ENCODE peak calls at places on chromosomes 7 and 10, in seven cellular contexts. One of them, this sample, is unnamed.

GRCh38 chr7:66640802-66641525 is 12.3 kb downstream of the KCTD7 start:
- DNase-seq in small intestine: peak; percentile 93
- DNase-seq in HCT116: no peak
- DNase-seq in A549: no peak
- DNase-seq in AG04450: no peak
- DNase-seq in SJSA1: no peak
- DNase-seq in aorta: no peak
- DNase-seq in this sample: no peak

GRCh38 chr7:151122276-151122675 is 36.0 kb downstream of the AGAP3 start:
- DNase-seq in small intestine: no peak
- DNase-seq in HCT116: no peak
- DNase-seq in A549: no peak
- DNase-seq in AG04450: no peak
- DNase-seq in SJSA1: no peak
- DNase-seq in aorta: no peak
- DNase-seq in this sample: no peak

GRCh38 chr7:139767561-139767982 is 10.2 kb downstream of the HIPK2 start:
- DNase-seq in small intestine: peak; percentile 23
- DNase-seq in HCT116: no peak
- DNase-seq in A549: no peak
- DNase-seq in AG04450: no peak
- DNase-seq in SJSA1: no peak
- DNase-seq in aorta: no peak
- DNase-seq in this sample: peak; percentile 46

GRCh38 chr10:3807221-3807927 is 22.4 kb upstream of the KLF6 start:
- DNase-seq in small intestine: no peak
- DNase-seq in HCT116: no peak
- DNase-seq in A549: no peak
- DNase-seq in AG04450: no peak
- DNase-seq in SJSA1: no peak
- DNase-seq in aorta: no peak
- DNase-seq in this sample: no peak

GRCh38 chr10:62811159-62811875 is 4.8 kb downstream of the EGR2 start:
- DNase-seq in small intestine: no peak
- DNase-seq in HCT116: no peak
- DNase-seq in A549: no peak
- DNase-seq in AG04450: no peak
- DNase-seq in SJSA1: no peak
- DNase-seq in aorta: no peak
- DNase-seq in this sample: no peak

GRCh38 chr10:15313844-15314243 is 57.2 kb downstream of the FAM171A1 start:
- DNase-seq in small intestine: peak; percentile 58
- DNase-seq in HCT116: no peak
- DNase-seq in A549: no peak
- DNase-seq in AG04450: no peak
- DNase-seq in SJSA1: no peak
- DNase-seq in aorta: no peak
- DNase-seq in this sample: peak; percentile 45

GRCh38 chr7:21076054-21076453 is 289.4 kb upstream of the SP8 start:
- DNase-seq in small intestine: peak; percentile 25
- DNase-seq in HCT116: no peak
- DNase-seq in A549: no peak
- DNase-seq in AG04450: no peak
- DNase-seq in SJSA1: no peak
- DNase-seq in aorta: no peak
- DNase-seq in this sample: no peak

GRCh38 chr10:123139521-123140163 is 3.9 kb downstream of the HMX3 start:
- DNase-seq in small intestine: peak; percentile 62
- DNase-seq in HCT116: peak; percentile 32
- DNase-seq in A549: peak; percentile 22
- DNase-seq in AG04450: no peak
- DNase-seq in SJSA1: no peak
- DNase-seq in aorta: no peak
- DNase-seq in this sample: peak; percentile 84

GRCh38 chr7:134966691-134967090 is 19.6 kb upstream of the AGBL3 start:
- DNase-seq in small intestine: no peak
- DNase-seq in HCT116: no peak
- DNase-seq in A549: no peak
- DNase-seq in AG04450: no peak
- DNase-seq in SJSA1: no peak
- DNase-seq in aorta: no peak
- DNase-seq in this sample: no peak

GRCh38 chr7:8201846-8202441 is 60.0 kb downstream of the ICA1 start:
- DNase-seq in small intestine: no peak
- DNase-seq in HCT116: no peak
- DNase-seq in A549: no peak
- DNase-seq in AG04450: no peak
- DNase-seq in SJSA1: no peak
- DNase-seq in aorta: no peak
- DNase-seq in this sample: no peak

GRCh38 chr10:110460111-110460809 is 37.4 kb upstream of the DUSP5 start:
- DNase-seq in small intestine: no peak
- DNase-seq in HCT116: no peak
- DNase-seq in A549: no peak
- DNase-seq in AG04450: no peak
- DNase-seq in SJSA1: peak; percentile 82
- DNase-seq in aorta: no peak
- DNase-seq in this sample: no peak

GRCh38 chr10:110802551-110803238 is 69.0 kb upstream of the PDCD4 start:
- DNase-seq in small intestine: peak; percentile 63
- DNase-seq in HCT116: no peak
- DNase-seq in A549: no peak
- DNase-seq in AG04450: peak; percentile 71
- DNase-seq in SJSA1: peak; percentile 81
- DNase-seq in aorta: peak; percentile 87
- DNase-seq in this sample: no peak

GRCh38 chr10:96984512-96985225 is 152.6 kb downstream of the LCOR start:
- DNase-seq in small intestine: no peak
- DNase-seq in HCT116: no peak
- DNase-seq in A549: no peak
- DNase-seq in AG04450: no peak
- DNase-seq in SJSA1: no peak
- DNase-seq in aorta: no peak
- DNase-seq in this sample: no peak

GRCh38 chr7:139884441-139884840 is 55.4 kb downstream of the TBXAS1 start:
- DNase-seq in small intestine: peak; percentile 23
- DNase-seq in HCT116: no peak
- DNase-seq in A549: no peak
- DNase-seq in AG04450: no peak
- DNase-seq in SJSA1: no peak
- DNase-seq in aorta: no peak
- DNase-seq in this sample: no peak

GRCh38 chr10:91164520-91165065 is 55.9 kb upstream of the PCGF5 start:
- DNase-seq in small intestine: peak; percentile 21
- DNase-seq in HCT116: no peak
- DNase-seq in A549: no peak
- DNase-seq in AG04450: no peak
- DNase-seq in SJSA1: peak; percentile 25
- DNase-seq in aorta: no peak
- DNase-seq in this sample: no peak

GRCh38 chr10:124084693-124085092 is 8.7 kb downstream of the CHST15 start:
- DNase-seq in small intestine: no peak
- DNase-seq in HCT116: no peak
- DNase-seq in A549: no peak
- DNase-seq in AG04450: no peak
- DNase-seq in SJSA1: no peak
- DNase-seq in aorta: no peak
- DNase-seq in this sample: no peak

GRCh38 chr7:19101911-19102310 is 15.5 kb downstream of the TWIST1 start:
- DNase-seq in small intestine: no peak
- DNase-seq in HCT116: no peak
- DNase-seq in A549: no peak
- DNase-seq in AG04450: no peak
- DNase-seq in SJSA1: no peak
- DNase-seq in aorta: no peak
- DNase-seq in this sample: no peak

GRCh38 chr7:72265071-72265470 is 147.1 kb downstream of the CALN1 start:
- DNase-seq in small intestine: no peak
- DNase-seq in HCT116: no peak
- DNase-seq in A549: no peak
- DNase-seq in AG04450: no peak
- DNase-seq in SJSA1: no peak
- DNase-seq in aorta: no peak
- DNase-seq in this sample: no peak

GRCh38 chr10:24406809-24407483 is 198.0 kb downstream of the KIAA1217 start:
- DNase-seq in small intestine: no peak
- DNase-seq in HCT116: no peak
- DNase-seq in A549: no peak
- DNase-seq in AG04450: no peak
- DNase-seq in SJSA1: no peak
- DNase-seq in aorta: no peak
- DNase-seq in this sample: no peak

GRCh38 chr10:62858364-62858763 is 42.2 kb upstream of the EGR2 start:
- DNase-seq in small intestine: no peak
- DNase-seq in HCT116: peak; percentile 6
- DNase-seq in A549: no peak
- DNase-seq in AG04450: no peak
- DNase-seq in SJSA1: no peak
- DNase-seq in aorta: peak; percentile 82
- DNase-seq in this sample: peak; percentile 90

GRCh38 chr10:110667620-110668343 is 23.6 kb downstream of the RBM20 start:
- DNase-seq in small intestine: no peak
- DNase-seq in HCT116: no peak
- DNase-seq in A549: no peak
- DNase-seq in AG04450: no peak
- DNase-seq in SJSA1: no peak
- DNase-seq in aorta: no peak
- DNase-seq in this sample: peak; percentile 53

GRCh38 chr10:56319386-56319785 is 41.7 kb downstream of the ZWINT start:
- DNase-seq in small intestine: no peak
- DNase-seq in HCT116: no peak
- DNase-seq in A549: no peak
- DNase-seq in AG04450: peak; percentile 8
- DNase-seq in SJSA1: peak; percentile 2
- DNase-seq in aorta: no peak
- DNase-seq in this sample: no peak

GRCh38 chr10:114432704-114433103 is 28.4 kb upstream of the AFAP1L2 start:
- DNase-seq in small intestine: no peak
- DNase-seq in HCT116: no peak
- DNase-seq in A549: no peak
- DNase-seq in AG04450: no peak
- DNase-seq in SJSA1: no peak
- DNase-seq in aorta: no peak
- DNase-seq in this sample: peak; percentile 62

GRCh38 chr7:60706-61105 is 131.7 kb upstream of the FAM20C start:
- DNase-seq in small intestine: no peak
- DNase-seq in HCT116: no peak
- DNase-seq in A549: no peak
- DNase-seq in AG04450: no peak
- DNase-seq in SJSA1: no peak
- DNase-seq in aorta: peak; percentile 69
- DNase-seq in this sample: no peak

GRCh38 chr10:6200588-6201510 is 1.9 kb upstream of the PFKFB3 start:
- DNase-seq in small intestine: peak; percentile 33
- DNase-seq in HCT116: no peak
- DNase-seq in A549: no peak
- DNase-seq in AG04450: no peak
- DNase-seq in SJSA1: no peak
- DNase-seq in aorta: peak; percentile 84
- DNase-seq in this sample: no peak

GRCh38 chr10:11168423-11169100 is 150.9 kb downstream of the CELF2 start:
- DNase-seq in small intestine: no peak
- DNase-seq in HCT116: no peak
- DNase-seq in A549: no peak
- DNase-seq in AG04450: no peak
- DNase-seq in SJSA1: no peak
- DNase-seq in aorta: no peak
- DNase-seq in this sample: no peak

GRCh38 chr7:20408467-20408826 is 77.7 kb downstream of the ITGB8 start:
- DNase-seq in small intestine: no peak
- DNase-seq in HCT116: no peak
- DNase-seq in A549: no peak
- DNase-seq in AG04450: no peak
- DNase-seq in SJSA1: no peak
- DNase-seq in aorta: no peak
- DNase-seq in this sample: peak; percentile 85

DNA sequence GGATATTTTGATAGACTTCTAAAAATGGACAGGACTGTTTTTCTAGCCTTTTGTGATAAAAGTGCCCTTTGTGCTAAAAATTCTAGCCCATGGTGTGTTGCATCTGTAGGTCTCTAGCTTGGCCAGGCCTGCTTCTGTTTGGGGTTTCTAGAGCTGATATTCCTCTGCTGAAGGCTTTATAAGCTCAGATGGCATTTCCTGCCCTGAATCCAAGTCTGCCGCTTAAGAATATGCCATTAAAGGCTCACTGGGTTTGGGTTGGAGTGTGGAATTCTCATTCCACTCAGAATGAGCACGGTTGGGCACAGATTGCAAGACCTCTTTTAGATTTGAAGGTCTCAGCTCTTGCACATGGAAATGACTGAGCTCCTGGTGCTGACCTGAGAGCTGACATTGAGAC is 49.4 kb upstream of the IGFBP3 start:
- DNase-seq in small intestine: no peak
- DNase-seq in HCT116: no peak
- DNase-seq in A549: no peak
- DNase-seq in AG04450: no peak
- DNase-seq in SJSA1: no peak
- DNase-seq in aorta: no peak
- DNase-seq in this sample: no peak
- H3K27ac ChIP-seq in small intestine: no peak overlapping the region
- H3K27ac ChIP-seq in HCT116: no peak overlapping the region
- H3K27ac ChIP-seq in A549: peak overlapping the region; percentile 41
- H3K27ac ChIP-seq in AG04450: no peak overlapping the region
- H3K27ac ChIP-seq in SJSA1: no peak overlapping the region
- H3K27ac ChIP-seq in aorta: peak overlapping the region; percentile 77
- H3K27ac ChIP-seq in this sample: no peak overlapping the region

GRCh38 chr7:100884741-100885439 is 4.6 kb downstream of the UFSP1 start:
- DNase-seq in small intestine: no peak
- DNase-seq in HCT116: no peak
- DNase-seq in A549: no peak
- DNase-seq in AG04450: no peak
- DNase-seq in SJSA1: no peak
- DNase-seq in aorta: no peak
- DNase-seq in this sample: no peak
- H3K27ac ChIP-seq in small intestine: no peak overlapping the region
- H3K27ac ChIP-seq in HCT116: no peak overlapping the region
- H3K27ac ChIP-seq in A549: no peak overlapping the region
- H3K27ac ChIP-seq in AG04450: peak overlapping the region; percentile 11
- H3K27ac ChIP-seq in SJSA1: no peak overlapping the region
- H3K27ac ChIP-seq in aorta: no peak overlapping the region
- H3K27ac ChIP-seq in this sample: peak overlapping the region; percentile 33

GRCh38 chr7:23247602-23248335 is 1.2 kb downstream of the GPNMB start:
- DNase-seq in small intestine: no peak
- DNase-seq in HCT116: no peak
- DNase-seq in A549: no peak
- DNase-seq in AG04450: no peak
- DNase-seq in SJSA1: no peak
- DNase-seq in aorta: peak; percentile 84
- DNase-seq in this sample: peak; percentile 44
- H3K27ac ChIP-seq in small intestine: no peak overlapping the region
- H3K27ac ChIP-seq in HCT116: no peak overlapping the region
- H3K27ac ChIP-seq in A549: no peak overlapping the region
- H3K27ac ChIP-seq in AG04450: no peak overlapping the region
- H3K27ac ChIP-seq in SJSA1: no peak overlapping the region
- H3K27ac ChIP-seq in aorta: peak overlapping the region; percentile 68
- H3K27ac ChIP-seq in this sample: no peak overlapping the region

DNA sequence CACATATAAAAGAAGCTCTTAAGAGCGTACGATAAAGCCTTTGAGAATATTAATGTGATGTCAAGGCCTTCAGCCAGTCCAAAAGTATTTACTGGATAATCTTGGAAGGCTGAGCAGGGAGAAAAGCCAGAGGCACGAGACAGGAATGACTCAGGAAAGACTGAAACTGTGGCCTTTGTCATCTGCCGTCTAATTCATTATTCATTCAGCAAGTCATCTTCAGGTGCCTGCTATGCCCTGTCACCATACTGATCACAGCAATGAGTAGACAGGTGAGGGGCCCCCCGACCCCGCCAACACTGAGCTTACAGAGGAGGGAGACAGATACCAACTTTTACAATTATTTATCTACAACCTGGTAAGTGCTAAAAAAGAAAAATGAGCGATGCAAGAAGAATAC is 78.9 kb downstream of the VOPP1 start:
- DNase-seq in small intestine: no peak
- DNase-seq in HCT116: no peak
- DNase-seq in A549: no peak
- DNase-seq in AG04450: no peak
- DNase-seq in SJSA1: no peak
- DNase-seq in aorta: no peak
- DNase-seq in this sample: no peak
- H3K27ac ChIP-seq in small intestine: no peak overlapping the region
- H3K27ac ChIP-seq in HCT116: no peak overlapping the region
- H3K27ac ChIP-seq in A549: no peak overlapping the region
- H3K27ac ChIP-seq in AG04450: no peak overlapping the region
- H3K27ac ChIP-seq in SJSA1: no peak overlapping the region
- H3K27ac ChIP-seq in aorta: no peak overlapping the region
- H3K27ac ChIP-seq in this sample: no peak overlapping the region

This sample was measured in cardiac muscle cell.